ENCODE peak calls at places on chromosomes 12 and 14, in four cellular contexts. C is HCT116, J is SK-N-SH, K is HepG2. Z is an unnamed sample.

GRCh38 chr12:28026701-28027100 is 54.2 kb upstream of the PTHLH start:
- DNase-seq in C (no peak), J (no peak), K (no peak), Z (no peak)

GRCh38 chr14:92575061-92575772 is 61.6 kb downstream of the RIN3 start:
- DNase-seq in C (no peak), J (no peak), K (no peak), Z (peak)

GRCh38 chr12:108386704-108387360 is 47.7 kb upstream of the CMKLR1 start:
- DNase-seq in C (no peak), J (peak), K (no peak), Z (no peak)

GRCh38 chr12:49703647-49704137 is 3.5 kb downstream of the FMNL3 start:
- DNase-seq in C (no peak), J (no peak), K (no peak), Z (no peak)

GRCh38 chr14:35866595-35867279 is 40.6 kb downstream of the BRMS1L start:
- DNase-seq in C (no peak), J (no peak), K (no peak), Z (no peak)

GRCh38 chr12:69987453-69988102 is 162.6 kb downstream of the MYRFL start:
- DNase-seq in C (peak), J (no peak), K (peak), Z (no peak)

GRCh38 chr12:41466762-41467270 is 278.7 kb downstream of the PDZRN4 start:
- DNase-seq in C (no peak), J (no peak), K (no peak), Z (no peak)

GRCh38 chr14:40847496-40847895 is 759.2 kb upstream of the LRFN5 start:
- DNase-seq in C (no peak), J (no peak), K (no peak), Z (no peak)

GRCh38 chr12:89959188-89959587 is 250.6 kb upstream of the ATP2B1 start:
- DNase-seq in C (no peak), J (no peak), K (no peak), Z (no peak)

GRCh38 chr12:40031965-40032364 is 73.9 kb downstream of the SLC2A13 start:
- DNase-seq in C (no peak), J (no peak), K (no peak), Z (no peak)

GRCh38 chr14:38078393-38078792 is 129.3 kb upstream of the SSTR1 start:
- DNase-seq in C (no peak), J (no peak), K (no peak), Z (no peak)

GRCh38 chr12:74752196-74752595 is 214.6 kb downstream of the ATXN7L3B start:
- DNase-seq in C (no peak), J (no peak), K (no peak), Z (no peak)

GRCh38 chr14:21070610-21071224 is 613 bp downstream of the ARHGEF40 start:
- DNase-seq in C (no peak), J (peak), K (peak), Z (no peak)

GRCh38 chr12:75526655-75527511 is 15.5 kb upstream of the KRR1 start:
- DNase-seq in C (peak), J (peak), K (peak), Z (peak)

GRCh38 chr12:12718853-12719252 is 1.7 kb downstream of the CDKN1B start:
- DNase-seq in C (no peak), J (no peak), K (no peak), Z (no peak)

DNA sequence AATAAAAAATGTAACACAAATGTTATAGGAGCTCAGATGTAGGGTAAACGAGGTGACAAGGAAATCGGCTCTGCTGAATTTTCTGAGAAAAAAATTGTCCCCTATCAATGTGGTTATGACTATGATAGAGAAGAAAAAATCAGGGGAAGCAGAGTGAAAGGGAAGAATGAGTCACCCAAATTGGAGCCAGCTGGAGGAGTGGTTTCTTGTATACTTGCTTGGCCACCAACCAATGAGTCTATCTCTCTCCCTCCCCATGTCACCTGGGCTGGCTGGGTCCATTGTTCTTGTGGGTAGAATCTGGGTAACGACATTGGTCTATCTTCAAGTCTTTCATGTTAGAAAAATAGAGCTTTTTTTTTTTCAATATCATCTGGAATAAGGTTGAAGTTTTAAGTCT is 196.6 kb upstream of the FLRT2 start:
- DNase-seq in C (no peak), J (no peak), K (no peak), Z (no peak)
- TF ChIP-seq ELF1 in C (no peak), J (no peak), K (no peak), Z (no peak)

GRCh38 chr14:70995671-70996070 is 88.4 kb downstream of the PCNX1 start:
- DNase-seq in C (no peak), J (no peak), K (peak), Z (peak)
- TF ChIP-seq ELF1 in C (no peak), J (no peak), K (no peak), Z (no peak)

GRCh38 chr12:121443193-121443829 is 43.4 kb downstream of the RNF34 start:
- DNase-seq in C (peak), J (peak), K (peak), Z (peak)
- TF ChIP-seq ELF1 in C (no peak), J (no peak), K (no peak), Z (no peak)

GRCh38 chr12:93714382-93714781 is 37.2 kb downstream of the CRADD start:
- DNase-seq in C (no peak), J (no peak), K (no peak), Z (no peak)
- TF ChIP-seq ELF1 in C (no peak), J (no peak), K (no peak), Z (no peak)

GRCh38 chr12:32548691-32549412 is 130.2 kb upstream of the DNM1L start:
- DNase-seq in C (no peak), J (no peak), K (no peak), Z (no peak)
- TF ChIP-seq ELF1 in C (no peak), J (no peak), K (no peak), Z (no peak)

DNA sequence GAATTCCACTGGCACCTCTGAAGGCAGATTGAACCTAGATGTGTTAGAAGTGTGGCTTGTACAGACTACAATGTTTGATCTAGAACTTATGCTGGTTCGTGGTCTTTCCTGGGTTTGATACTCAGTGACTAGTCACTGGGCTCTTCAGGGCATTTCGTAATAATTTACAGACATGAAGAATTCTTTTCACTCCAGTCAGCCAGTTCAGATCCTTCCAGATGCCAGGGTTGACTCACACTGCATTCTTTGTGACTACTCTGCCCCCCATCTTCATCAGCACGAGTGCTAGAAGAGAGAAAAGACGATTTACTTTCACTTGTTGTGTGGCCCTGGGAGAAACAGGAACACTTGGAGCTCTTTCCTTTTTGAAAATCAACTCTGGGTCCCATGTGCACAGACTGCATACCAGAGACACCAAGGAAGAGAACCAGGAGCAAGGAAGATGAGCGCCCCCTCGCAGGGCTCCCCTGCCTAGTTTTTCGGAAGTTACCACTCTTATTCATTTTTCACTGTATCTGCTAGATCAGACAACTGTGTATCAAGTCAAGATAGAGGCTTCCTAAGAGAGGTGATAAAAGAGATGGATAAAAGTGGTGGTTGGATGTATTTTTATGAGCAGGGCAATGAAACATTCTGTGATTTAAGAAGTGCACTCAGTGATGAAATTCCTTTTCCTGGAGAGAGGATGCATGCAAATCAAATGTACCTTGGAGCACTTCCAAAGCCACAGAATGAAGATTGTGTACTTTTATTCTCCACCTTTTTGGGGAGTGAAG is 33.5 kb upstream of the EVL start:
- DNase-seq in C (peak), J (no peak), K (no peak), Z (no peak)
- TF ChIP-seq ELF1 in C (no peak), J (no peak), K (no peak), Z (no peak)

GRCh38 chr12:59595557-59596231 is at the start of gene SLC16A7:
- DNase-seq in C (peak), J (peak), K (peak), Z (no peak)
- TF ChIP-seq ELF1 in C (no peak), J (no peak), K (no peak), Z (no peak)

DNA sequence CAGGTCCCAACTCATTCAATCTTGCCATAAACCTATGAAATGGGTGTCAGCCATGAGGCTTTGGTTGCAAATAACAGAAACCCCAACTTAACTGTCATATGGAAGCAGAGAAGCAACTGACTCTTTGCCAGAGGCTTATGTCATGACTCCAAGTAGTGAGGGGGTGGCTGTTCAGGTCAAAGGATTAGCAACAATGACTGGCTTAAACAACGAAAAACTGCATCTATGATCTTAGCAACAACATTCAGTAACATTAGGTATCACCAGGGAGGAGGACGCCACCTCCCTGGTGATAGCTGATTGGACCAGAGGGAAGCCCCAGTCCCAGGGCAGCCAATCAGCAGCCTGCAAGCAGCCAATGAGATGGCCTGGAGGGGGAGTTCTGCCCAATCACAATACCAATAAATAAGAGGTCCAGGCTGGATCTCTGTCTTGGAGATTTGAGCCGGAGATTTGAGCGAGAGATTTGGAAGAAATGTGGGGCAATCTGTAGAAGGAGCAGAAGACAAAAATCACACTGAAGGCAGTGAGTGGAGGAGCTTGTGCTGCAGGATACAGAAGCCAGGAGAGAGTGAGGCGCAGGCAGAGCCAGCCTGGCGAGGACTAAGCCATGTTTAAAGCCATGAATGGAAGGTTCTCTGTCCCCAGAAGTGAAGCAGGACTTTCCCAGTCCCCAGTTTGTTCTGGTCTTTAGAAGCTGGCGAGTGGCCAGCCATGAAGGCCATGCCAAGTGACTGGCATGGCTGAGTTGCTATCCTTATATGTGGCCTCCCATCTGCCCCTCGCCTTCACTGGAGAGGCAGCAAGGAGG is 93.3 kb downstream of the CALM1 start:
- DNase-seq in C (no peak), J (peak), K (no peak), Z (no peak)
- TF ChIP-seq ELF1 in C (no peak), J (no peak), K (no peak), Z (no peak)

GRCh38 chr12:105740970-105741725 is 397.6 kb downstream of the NUAK1 start:
- DNase-seq in C (no peak), J (no peak), K (no peak), Z (no peak)
- TF ChIP-seq ELF1 in C (no peak), J (no peak), K (no peak), Z (no peak)

DNA sequence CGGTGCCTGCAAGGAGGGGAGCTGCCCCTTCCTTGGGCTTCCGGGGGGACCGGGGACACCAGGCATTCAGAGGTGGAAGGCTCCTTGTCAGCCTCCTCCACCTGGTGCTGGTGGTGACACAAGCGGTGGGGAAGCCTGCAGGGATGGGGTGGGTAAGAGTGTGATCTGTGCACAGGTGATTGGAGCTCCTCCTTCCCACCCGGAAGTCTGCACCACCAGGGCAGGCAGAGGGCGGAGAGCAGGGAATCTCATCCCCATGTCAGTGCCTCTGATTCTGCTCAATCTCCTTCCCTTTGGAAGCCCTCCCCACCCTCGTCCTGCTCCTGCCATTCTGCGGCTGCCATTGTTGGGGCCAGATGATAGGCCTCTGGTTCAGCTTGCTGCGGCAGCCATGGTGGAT is 238.1 kb upstream of the CRY1 start:
- DNase-seq in C (no peak), J (no peak), K (no peak), Z (no peak)
- TF ChIP-seq ELF1 in C (no peak), J (no peak), K (no peak), Z (no peak)